ENCODE peak calls at places on chromosomes 4 and X, in six cellular contexts. L is lower leg skin, M is DND-41, Q is mesendoderm, O is PC-3, P is aorta. J is an unnamed sample.

GRCh38 chr4:106607566-106607965 is 239.0 kb upstream of the GIMD1 start:
- DNase-seq in L (no peak), M (no peak), Q (no peak), O (no peak), P (no peak), J (no peak)

GRCh38 chr4:57344296-57344695 is 234.1 kb upstream of the IGFBP7 start:
- DNase-seq in L (no peak), M (no peak), Q (no peak), O (no peak), P (no peak), J (no peak)

GRCh38 chr4:40122941-40123340 is 66.3 kb downstream of the N4BP2 start:
- DNase-seq in L (no peak), M (no peak), Q (no peak), O (peak), P (no peak), J (no peak)

GRCh38 chrX:19585370-19586082 is 70.2 kb upstream of the MAP3K15 start:
- DNase-seq in L (no peak), M (no peak), Q (peak), O (peak), P (no peak), J (no peak)

GRCh38 chr4:80423553-80424224 is 88.2 kb downstream of the CFAP299 start:
- DNase-seq in L (no peak), M (no peak), Q (no peak), O (no peak), P (no peak), J (no peak)

GRCh38 chr4:83195280-83195679 is 80.8 kb upstream of the PLAC8 start:
- DNase-seq in L (no peak), M (no peak), Q (no peak), O (no peak), P (no peak), J (no peak)

GRCh38 chr4:87019243-87019817 is 84.5 kb downstream of the AFF1 start:
- DNase-seq in L (no peak), M (no peak), Q (no peak), O (no peak), P (no peak), J (no peak)

GRCh38 chr4:72954811-72955210 is 114.7 kb downstream of the COX18 start:
- DNase-seq in L (no peak), M (no peak), Q (no peak), O (no peak), P (no peak), J (no peak)

GRCh38 chr4:7559741-7560376 is 125.1 kb upstream of the PSAPL1 start:
- DNase-seq in L (no peak), M (no peak), Q (no peak), O (no peak), P (no peak), J (no peak)

GRCh38 chrX:113800955-113801354 is 782.9 kb upstream of the HTR2C start:
- DNase-seq in L (no peak), M (no peak), Q (peak), O (no peak), P (no peak), J (no peak)

GRCh38 chr4:69860007-69860406 is at the start of gene SULT1E1:
- DNase-seq in L (no peak), M (no peak), Q (peak), O (peak), P (no peak), J (no peak)

GRCh38 chrX:120759685-120760084 is 116.0 kb downstream of the CT47B1 start:
- DNase-seq in L (no peak), M (no peak), Q (no peak), O (no peak), P (no peak), J (no peak)

GRCh38 chr4:167218022-167218608 is 16.2 kb downstream of the SPOCK3 start:
- DNase-seq in L (no peak), M (no peak), Q (no peak), O (peak), P (no peak), J (no peak)

GRCh38 chr4:80322716-80323115 is 12.8 kb upstream of the CFAP299 start:
- DNase-seq in L (no peak), M (peak), Q (no peak), O (peak), P (no peak), J (no peak)

GRCh38 chr4:139815646-139816601 is 150.3 kb downstream of the MGST2 start:
- DNase-seq in L (peak), M (no peak), Q (peak), O (peak), P (peak), J (no peak)

GRCh38 chr4:102042843-102043802 is 252.6 kb downstream of the BANK1 start:
- DNase-seq in L (no peak), M (no peak), Q (no peak), O (peak), P (no peak), J (no peak)

GRCh38 chr4:70902577-70903281 is 560 bp downstream of the MOB1B start:
- DNase-seq in L (no peak), M (peak), Q (peak), O (peak), P (no peak), J (no peak)

GRCh38 chr4:127622621-127622922 is 10.2 kb upstream of the INTU start:
- DNase-seq in L (no peak), M (no peak), Q (no peak), O (no peak), P (no peak), J (no peak)

GRCh38 chr4:127618427-127618826 is 14.3 kb upstream of the INTU start:
- DNase-seq in L (no peak), M (no peak), Q (no peak), O (no peak), P (no peak), J (no peak)

GRCh38 chr4:127623755-127624087 is 9.0 kb upstream of the INTU start:
- DNase-seq in L (no peak), M (no peak), Q (no peak), O (no peak), P (peak), J (no peak)

GRCh38 chr4:127624176-127624575 is 8.6 kb upstream of the INTU start:
- DNase-seq in L (no peak), M (no peak), Q (no peak), O (no peak), P (no peak), J (no peak)

GRCh38 chr4:127622923-127623754 is 9.6 kb upstream of the INTU start:
- DNase-seq in L (no peak), M (no peak), Q (peak), O (no peak), P (peak), J (no peak)
- H3K4me3 ChIP-seq in L (peak), M (no peak), Q (peak), O (no peak), P (peak), J (no peak)

GRCh38 chrX:103584606-103585005 is 709 bp upstream of the TCEAL4 start:
- DNase-seq in L (no peak), M (no peak), Q (no peak), O (peak), P (no peak), J (no peak)
- H3K4me3 ChIP-seq in L (no peak), M (no peak), Q (no peak), O (peak), P (no peak), J (no peak)

GRCh38 chr4:23972805-23973204 is 83.0 kb upstream of the PPARGC1A start:
- DNase-seq in L (no peak), M (no peak), Q (peak), O (no peak), P (no peak), J (no peak)
- H3K4me3 ChIP-seq in L (no peak), M (no peak), Q (no peak), O (no peak), P (no peak), J (no peak)

GRCh38 chr4:2411786-2412510 is 6.5 kb downstream of the ZFYVE28 start:
- DNase-seq in L (no peak), M (no peak), Q (no peak), O (no peak), P (no peak), J (no peak)
- H3K4me3 ChIP-seq in L (no peak), M (no peak), Q (no peak), O (peak), P (no peak), J (no peak)

DNA sequence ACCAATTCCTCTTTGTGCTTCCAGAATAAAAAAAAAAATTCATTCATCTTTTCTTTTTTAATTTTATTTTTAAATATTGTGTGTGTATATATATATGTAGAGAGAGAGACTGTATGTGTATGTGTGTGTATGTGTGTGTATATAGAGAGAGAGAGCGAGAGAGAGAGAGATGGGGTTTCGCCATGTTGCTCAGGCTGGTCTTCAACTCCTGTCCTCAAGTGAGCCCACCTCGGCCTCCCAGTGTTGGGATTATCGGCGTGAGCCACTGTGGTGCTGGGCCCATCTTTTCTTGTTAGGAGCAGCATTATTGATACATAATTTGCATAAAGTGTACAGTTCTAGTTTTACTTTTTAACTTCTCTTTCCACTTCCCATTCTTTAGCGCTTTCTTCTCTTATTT is 33.6 kb downstream of the KDM6A start:
- DNase-seq in L (no peak), M (no peak), Q (no peak), O (no peak), P (no peak), J (no peak)
- H3K4me3 ChIP-seq in L (no peak), M (no peak), Q (no peak), O (no peak), P (no peak), J (no peak)

DNA sequence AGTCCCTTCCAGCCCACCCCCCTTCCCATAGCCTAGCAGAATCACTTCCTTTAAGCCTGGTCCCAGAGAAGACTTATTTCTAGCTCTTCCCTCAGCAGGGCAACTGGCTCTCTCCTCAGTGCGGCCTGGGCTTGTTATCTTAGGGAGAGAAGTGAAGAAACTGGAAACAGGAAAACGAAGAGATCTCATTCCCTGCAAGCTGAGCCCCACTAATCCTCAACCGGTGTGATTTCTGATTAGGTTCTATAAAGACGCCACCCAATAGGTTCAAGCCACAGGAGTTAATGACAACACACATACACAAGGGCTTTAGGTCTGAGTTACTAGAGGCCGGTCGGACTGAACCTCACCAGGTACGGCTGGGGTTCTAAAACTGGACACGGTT is 3.2 kb downstream of the GSX2 start:
- DNase-seq in L (no peak), M (no peak), Q (peak), O (no peak), P (no peak), J (no peak)
- H3K4me3 ChIP-seq in L (no peak), M (no peak), Q (no peak), O (no peak), P (no peak), J (no peak)

GRCh38 chr4:109183851-109184345 is 118.6 kb downstream of the COL25A1 start:
- DNase-seq in L (no peak), M (no peak), Q (no peak), O (no peak), P (no peak), J (no peak)

GRCh38 chr4:109174224-109174953 is 128.1 kb downstream of the COL25A1 start:
- DNase-seq in L (no peak), M (no peak), Q (peak), O (no peak), P (no peak), J (no peak)

GRCh38 chr4:109177411-109177810 is 125.0 kb downstream of the COL25A1 start:
- DNase-seq in L (no peak), M (no peak), Q (peak), O (no peak), P (no peak), J (no peak)

GRCh38 chr4:109184421-109184956 is 118.0 kb downstream of the COL25A1 start:
- DNase-seq in L (no peak), M (no peak), Q (peak), O (no peak), P (no peak), J (no peak)

GRCh38 chr4:109179089-109179488 is 123.4 kb downstream of the COL25A1 start:
- DNase-seq in L (no peak), M (no peak), Q (no peak), O (no peak), P (no peak), J (no peak)
- H3K4me3 ChIP-seq in L (no peak), M (no peak), Q (no peak), O (no peak), P (no peak), J (no peak)